ENCODE peak calls at places on chromosomes 13 and 19, in seven cellular contexts. D, P, U, X, N, S and H are unnamed samples.

GRCh38 chr13:33918199-33918932 is 100.4 kb downstream of the RFC3 start:
- DNase-seq in D (peak; percentile 38), P (peak; percentile 70), U (no peak), X (peak; percentile 82), N (no peak), S (peak; percentile 31), H (no peak)

GRCh38 chr13:113410472-113411201 is 42.7 kb downstream of the ADPRHL1 start:
- DNase-seq in D (no peak), P (peak; percentile 51), U (no peak), X (peak; percentile 92), N (no peak), S (peak; percentile 26), H (no peak)

GRCh38 chr19:19217110-19217509 is 5.4 kb downstream of the NCAN start:
- DNase-seq in D (no peak), P (no peak), U (no peak), X (peak; percentile 76), N (no peak), S (no peak), H (no peak)

GRCh38 chr19:40507892-40508291 is 41.1 kb downstream of the SPTBN4 start:
- DNase-seq in D (no peak), P (no peak), U (no peak), X (no peak), N (no peak), S (no peak), H (no peak)

GRCh38 chr19:12669272-12670158 is 2.9 kb downstream of the WDR83 start:
- DNase-seq in D (peak; percentile 66), P (peak; percentile 47), U (peak; percentile 60), X (peak; percentile 90), N (peak; percentile 74), S (peak; percentile 78), H (no peak)

GRCh38 chr19:10033614-10034013 is 20.3 kb downstream of the RDH8 start:
- DNase-seq in D (no peak), P (no peak), U (no peak), X (no peak), N (no peak), S (no peak), H (no peak)

GRCh38 chr19:34475026-34475974 is 6.3 kb upstream of the WTIP start:
- DNase-seq in D (peak; percentile 51), P (peak; percentile 38), U (no peak), X (peak; percentile 88), N (no peak), S (peak; percentile 76), H (no peak)

GRCh38 chr13:106063591-106064308 is 471.7 kb downstream of the EFNB2 start:
- DNase-seq in D (peak; percentile 16), P (no peak), U (no peak), X (peak; percentile 89), N (no peak), S (peak; percentile 59), H (no peak)

GRCh38 chr13:101757446-101758039 is 305.1 kb downstream of the ITGBL1 start:
- DNase-seq in D (peak; percentile 74), P (peak; percentile 25), U (no peak), X (peak; percentile 70), N (peak; percentile 13), S (no peak), H (peak; percentile 13)

GRCh38 chr19:30895946-30896345 is 453.3 kb downstream of the TSHZ3 start:
- DNase-seq in D (no peak), P (no peak), U (no peak), X (no peak), N (no peak), S (no peak), H (no peak)

GRCh38 chr13:25973085-25973484 is 78.7 kb downstream of the SHISA2 start:
- DNase-seq in D (no peak), P (no peak), U (no peak), X (no peak), N (no peak), S (no peak), H (no peak)

GRCh38 chr19:52398091-52398461 is 427 bp downstream of the ZNF528 start:
- DNase-seq in D (peak; percentile 6), P (no peak), U (peak; percentile 7), X (peak; percentile 30), N (peak; percentile 3), S (no peak), H (no peak)

GRCh38 chr19:28397311-28397710 is 815.6 kb downstream of the UQCRFS1 start:
- DNase-seq in D (no peak), P (no peak), U (no peak), X (no peak), N (no peak), S (no peak), H (no peak)

GRCh38 chr19:17450264-17451075 is 2.0 kb upstream of the TMEM221 start:
- DNase-seq in D (peak; percentile 90), P (no peak), U (no peak), X (peak; percentile 36), N (no peak), S (no peak), H (no peak)

GRCh38 chr19:45913874-45914830 is at the start of gene NANOS2:
- DNase-seq in D (no peak), P (no peak), U (no peak), X (peak; percentile 50), N (no peak), S (no peak), H (no peak)

GRCh38 chr13:101869553-101869952 is 417.1 kb downstream of the ITGBL1 start:
- DNase-seq in D (no peak), P (no peak), U (no peak), X (no peak), N (no peak), S (no peak), H (no peak)

GRCh38 chr13:30142502-30143211 is 164.7 kb downstream of the KATNAL1 start:
- DNase-seq in D (peak; percentile 72), P (peak; percentile 99), U (no peak), X (peak; percentile 95), N (no peak), S (peak; percentile 73), H (peak; percentile 49)

GRCh38 chr13:40402931-40403412 is 263.5 kb downstream of the FOXO1 start:
- DNase-seq in D (peak; percentile 33), P (no peak), U (no peak), X (peak; percentile 54), N (no peak), S (no peak), H (peak; percentile 84)